ENCODE peak calls at places on chromosome 18, in four cellular contexts. H is sciatic nerve; F is activated T-helper 1 cell treated with anti-CD3 and anti-CD28 coated beads, Interleukin-12 subunit alpha, Interleukin-12 subunit beta, Interleukin-2, Interleukin-4 antibody, amounts not matched to agents 30 ng/mL and 10 ng/mL and 1 ng/mL, durations not matched to agents 14 hours and 24 hours and 36 hours; S is M059J. R is an unnamed sample.

GRCh38 chr18:54278615-54279014 is 9.3 kb downstream of the POLI start:
- DNase-seq in H (no peak), S (no peak), F (no peak), R (no peak)

GRCh38 chr18:35088931-35089330 is 47.7 kb downstream of the MAPRE2 start:
- DNase-seq in S (peak; percentile 55), H (no peak), F (no peak), R (no peak)

GRCh38 chr18:22324191-22325131 is 93.3 kb downstream of the CTAGE1 start:
- DNase-seq in F (no peak), S (peak; percentile 51), H (peak; percentile 68), R (no peak)

GRCh38 chr18:12827588-12827987 is 56.4 kb downstream of the PTPN2 start:
- DNase-seq in H (no peak), F (no peak), S (no peak), R (no peak)

GRCh38 chr18:52311331-52311730 is 28.7 kb upstream of the DCC start:
- DNase-seq in S (no peak), H (no peak), F (no peak), R (no peak)

GRCh38 chr18:47286776-47287410 is 35.4 kb upstream of the SKOR2 start:
- DNase-seq in F (no peak), S (no peak), H (no peak), R (no peak)

GRCh38 chr18:36312806-36313395 is 15.4 kb downstream of the FHOD3 start:
- DNase-seq in F (no peak), H (no peak), S (no peak), R (no peak)

GRCh38 chr18:13165636-13166423 is 52.7 kb upstream of the LDLRAD4 start:
- DNase-seq in S (no peak), F (no peak), H (no peak), R (no peak)

R was measured in A172.